ENCODE peak calls at places on chromosome 17, in nine cellular contexts. Q is heart left ventricle, K is right lobe of liver, E is body of pancreas, Z is gastrocnemius medialis, V is HCT116, X is K562, L is A549, B is upper lobe of left lung. Y is an unnamed sample. For H3K4me1, the result is how much of the 10 kb centered on the place peaks cover.

GRCh38 chr17:76054112-76054476 is 18.2 kb downstream of the SRP68 start:
- ATAC-seq in K (no peak), V (peak), L (no peak), B (peak), E (no peak), Q (no peak), Z (no peak), X (peak), Y (no peak)

GRCh38 chr17:29243792-29244191 is 2.9 kb upstream of the CRYBA1 start:
- ATAC-seq in B (no peak), Q (no peak), Z (peak), V (peak), K (peak), L (peak), X (peak), E (no peak), Y (no peak)

GRCh38 chr17:41835214-41835799 is 725 bp downstream of the NT5C3B start:
- ATAC-seq in L (peak), X (peak), Z (peak), B (peak), E (peak), Q (peak), V (peak), K (peak), Y (peak)

GRCh38 chr17:12994341-12995074 is 23.3 kb downstream of the ELAC2 start:
- ATAC-seq in E (no peak), Z (no peak), Q (no peak), K (no peak), V (no peak), B (no peak), X (no peak), L (no peak), Y (no peak)

GRCh38 chr17:19368119-19368660 is 5.7 kb upstream of the B9D1 start:
- ATAC-seq in Z (no peak), V (no peak), X (no peak), Q (no peak), B (no peak), K (no peak), E (no peak), L (no peak), Y (no peak)

GRCh38 chr17:45384047-45384799 is 48.4 kb downstream of the ARHGAP27 start:
- ATAC-seq in Q (no peak), L (no peak), E (no peak), X (no peak), V (no peak), B (no peak), Z (no peak), K (no peak), Y (no peak)

GRCh38 chr17:37177234-37177633 is 198.6 kb upstream of the C17orf78 start:
- ATAC-seq in L (no peak), E (no peak), Q (no peak), B (no peak), Z (no peak), X (no peak), K (no peak), V (no peak), Y (no peak)

GRCh38 chr17:44236444-44236991 is 17.0 kb upstream of the UBTF start:
- ATAC-seq in B (no peak), X (peak), L (peak), K (no peak), Q (no peak), E (no peak), Z (no peak), V (no peak), Y (no peak)

GRCh38 chr17:33142703-33143299 is 150.3 kb downstream of the ASIC2 start:
- ATAC-seq in Z (no peak), Q (no peak), V (no peak), X (peak), L (peak), B (no peak), E (no peak), K (no peak), Y (no peak)

GRCh38 chr17:31100840-31101239 is 6.1 kb downstream of the NF1 start:
- ATAC-seq in E (no peak), L (no peak), B (no peak), Z (no peak), Q (no peak), K (no peak), V (no peak), X (no peak), Y (no peak)

GRCh38 chr17:78763561-78763960 is 18.5 kb downstream of the CYTH1 start:
- ATAC-seq in Z (no peak), V (no peak), X (no peak), L (no peak), K (no peak), B (no peak), E (no peak), Q (no peak), Y (no peak)

GRCh38 chr17:27819171-27819544 is 18.8 kb upstream of the NOS2 start:
- ATAC-seq in V (no peak), E (no peak), L (no peak), Z (no peak), X (no peak), Q (no peak), B (no peak), K (no peak), Y (no peak)

GRCh38 chr17:31888124-31888523 is 13.4 kb downstream of the UTP6 start:
- ATAC-seq in X (no peak), Q (no peak), K (no peak), E (no peak), B (peak), V (no peak), Z (no peak), L (no peak), Y (no peak)

GRCh38 chr17:29874931-29875596 is 55.0 kb downstream of the SSH2 start:
- ATAC-seq in L (no peak), E (no peak), Q (no peak), V (no peak), B (no peak), K (no peak), X (peak), Z (no peak), Y (no peak)

GRCh38 chr17:50114849-50115357 is 15.1 kb downstream of the SAMD14 start:
- ATAC-seq in Q (no peak), V (peak), L (peak), E (no peak), B (no peak), K (no peak), Z (no peak), X (peak), Y (no peak)

GRCh38 chr17:70202840-70203239 is 33.5 kb downstream of the KCNJ2 start:
- ATAC-seq in L (no peak), K (peak), X (no peak), E (no peak), Z (no peak), B (peak), Q (no peak), V (no peak), Y (no peak)

GRCh38 chr17:75642221-75643032 is 9.2 kb downstream of the SMIM5 start:
- ATAC-seq in V (no peak), K (no peak), Z (no peak), Q (no peak), E (no peak), X (peak), B (no peak), L (no peak), Y (no peak)

GRCh38 chr17:45172232-45172540 is 10.5 kb downstream of the HEXIM2 start:
- ATAC-seq in B (no peak), L (peak), E (no peak), X (no peak), V (peak), Q (no peak), K (no peak), Z (no peak), Y (no peak)

GRCh38 chr17:45286286-45286685 is 24.4 kb upstream of the SPATA32 start:
- ATAC-seq in B (no peak), X (no peak), L (no peak), V (no peak), Z (no peak), E (no peak), K (no peak), Q (no peak), Y (no peak)

GRCh38 chr17:38451840-38452529 is 23.7 kb downstream of the ARHGAP23 start:
- ATAC-seq in L (no peak), Z (no peak), X (no peak), B (no peak), V (no peak), K (peak), E (peak), Q (no peak), Y (peak)

GRCh38 chr17:49825645-49826044 is 22.2 kb downstream of the TAC4 start:
- ATAC-seq in Z (no peak), K (no peak), B (no peak), X (no peak), E (no peak), Q (no peak), V (no peak), L (no peak), Y (no peak)

GRCh38 chr17:39848600-39848999 is 15.5 kb downstream of the IKZF3 start:
- ATAC-seq in Q (no peak), X (no peak), E (no peak), B (no peak), K (no peak), V (no peak), Z (no peak), L (no peak), Y (no peak)

GRCh38 chr17:33387406-33387805 is 94.3 kb upstream of the ASIC2 start:
- ATAC-seq in V (no peak), Q (no peak), E (no peak), K (no peak), L (no peak), Z (no peak), X (no peak), B (no peak), Y (no peak)

GRCh38 chr17:19333736-19334290 is 28.7 kb downstream of the B9D1 start:
- ATAC-seq in E (no peak), L (no peak), Q (no peak), K (no peak), V (no peak), B (no peak), Z (no peak), X (no peak), Y (no peak)

GRCh38 chr17:37708008-37708615 is 36.7 kb downstream of the HNF1B start:
- ATAC-seq in V (peak), K (peak), E (peak), Z (no peak), Q (no peak), L (peak), B (no peak), X (no peak), Y (no peak)

GRCh38 chr17:82103588-82104451 is 5.8 kb upstream of the FASN start:
- ATAC-seq in X (peak), L (no peak), Z (peak), Q (peak), E (peak), K (peak), B (no peak), V (no peak), Y (peak)

GRCh38 chr17:45410144-45411091 is 22.3 kb downstream of the ARHGAP27 start:
- ATAC-seq in Q (peak), V (no peak), X (no peak), E (no peak), B (peak), L (no peak), K (peak), Z (no peak), Y (peak)

GRCh38 chr17:82375359-82376041 is 3.9 kb downstream of the UTS2R start:
- ATAC-seq in Z (no peak), Q (no peak), K (no peak), B (no peak), E (no peak), L (no peak), X (no peak), V (peak), Y (no peak)

GRCh38 chr17:62666061-62666800 is 38.8 kb downstream of the MRC2 start:
- ATAC-seq in E (no peak), Z (no peak), X (peak), K (peak), V (no peak), B (no peak), L (peak), Q (no peak), Y (no peak)

GRCh38 chr17:65931246-65932149 is 260.4 kb downstream of the CEP112 start:
- ATAC-seq in X (no peak), B (no peak), V (no peak), K (no peak), Z (no peak), Q (peak), L (no peak), E (no peak), Y (no peak)

GRCh38 chr17:50977487-50978159 is 111.5 kb upstream of the TOB1 start:
- ATAC-seq in E (no peak), Z (no peak), K (peak), L (no peak), X (peak), V (no peak), Q (no peak), B (no peak), Y (no peak)

GRCh38 chr17:37768438-37768837 is 23.6 kb upstream of the HNF1B start:
- ATAC-seq in Z (no peak), V (no peak), B (no peak), Q (no peak), E (no peak), K (no peak), L (no peak), X (no peak), Y (no peak)

GRCh38 chr17:16001498-16001897 is 1.9 kb downstream of the TTC19 start:
- ATAC-seq in K (no peak), E (no peak), X (no peak), V (no peak), L (no peak), Q (no peak), B (no peak), Z (no peak), Y (no peak)

GRCh38 chr17:11535231-11535630 is 63.0 kb upstream of the DNAH9 start:
- ATAC-seq in Q (no peak), Z (no peak), B (no peak), K (no peak), V (no peak), E (no peak), X (no peak), L (no peak), Y (no peak)

GRCh38 chr17:28372203-28372944 is 880 bp downstream of the SARM1 start:
- ATAC-seq in X (no peak), L (no peak), B (peak), K (no peak), V (no peak), Z (no peak), Q (peak), E (peak), Y (peak)

GRCh38 chr17:15475620-15476354 is 8.4 kb upstream of the CDRT4 start:
- ATAC-seq in B (peak), X (no peak), V (no peak), K (no peak), Q (peak), Z (peak), E (peak), L (no peak), Y (peak)

GRCh38 chr17:50465171-50465570 is 3.5 kb downstream of the CHAD start:
- ATAC-seq in Z (no peak), Q (no peak), V (no peak), X (no peak), E (no peak), B (no peak), L (no peak), K (no peak), Y (no peak)

GRCh38 chr17:56319531-56319930 is 166.3 kb downstream of the ANKFN1 start:
- ATAC-seq in Z (peak), Q (peak), X (peak), K (peak), E (no peak), V (peak), L (peak), B (peak), Y (no peak)

GRCh38 chr17:72974605-72975232 is 117.8 kb downstream of the SLC39A11 start:
- ATAC-seq in L (peak), B (no peak), X (no peak), V (no peak), Q (no peak), E (no peak), K (no peak), Z (no peak), Y (no peak)

GRCh38 chr17:81050645-81051625 is 16.0 kb downstream of the BAIAP2 start:
- ATAC-seq in B (no peak), L (no peak), K (no peak), X (no peak), Q (no peak), V (no peak), Z (no peak), E (no peak), Y (no peak)

GRCh38 chr17:81052199-81052997 is 17.4 kb downstream of the BAIAP2 start:
- ATAC-seq in Q (peak), V (no peak), X (no peak), K (no peak), B (no peak), L (no peak), E (no peak), Z (peak), Y (peak)

GRCh38 chr17:81049372-81049911 is 14.5 kb downstream of the BAIAP2 start:
- ATAC-seq in X (peak), E (no peak), V (peak), B (no peak), L (no peak), Q (no peak), K (no peak), Z (no peak), Y (no peak)

GRCh38 chr17:81048827-81049371 is 13.9 kb downstream of the BAIAP2 start:
- ATAC-seq in B (no peak), V (no peak), Z (no peak), K (no peak), L (no peak), Q (no peak), E (no peak), X (no peak), Y (no peak)

GRCh38 chr17:81049973-81050551 is 15.1 kb downstream of the BAIAP2 start:
- ATAC-seq in X (no peak), V (peak), Q (peak), L (peak), E (peak), B (peak), K (peak), Z (peak), Y (peak)
- TF ChIP-seq POLR2A in X (no peak), V (no peak), Q (no peak), L (no peak), E (peak), B (peak), K (peak), Z (no peak), Y (no peak)

DNA sequence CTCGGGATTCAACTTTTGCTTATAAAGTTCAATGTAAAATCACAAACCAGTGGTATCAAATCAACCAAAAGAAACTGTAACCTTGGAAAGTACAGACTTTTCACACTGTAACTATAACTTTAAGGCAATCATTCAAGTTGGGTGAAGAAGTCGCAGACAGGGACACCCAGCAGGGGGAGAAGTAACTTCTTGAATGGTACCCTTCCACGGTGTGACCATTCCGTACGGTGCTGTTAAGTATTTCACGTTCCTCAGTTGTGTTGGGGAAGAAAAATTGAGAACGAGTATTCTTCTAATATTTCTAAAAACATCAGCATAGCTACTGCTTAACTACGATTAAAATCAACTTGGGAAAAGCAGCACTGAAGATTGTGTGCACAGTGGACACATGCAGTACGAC is 55.8 kb downstream of the MYH10 start:
- ATAC-seq in L (peak), E (no peak), Z (no peak), X (no peak), V (no peak), K (peak), B (no peak), Q (peak), Y (no peak)
- TF ChIP-seq CTCF in L (no peak), E (no peak), Z (no peak), X (peak), V (peak), K (peak), B (peak), Q (peak), Y (peak)

DNA sequence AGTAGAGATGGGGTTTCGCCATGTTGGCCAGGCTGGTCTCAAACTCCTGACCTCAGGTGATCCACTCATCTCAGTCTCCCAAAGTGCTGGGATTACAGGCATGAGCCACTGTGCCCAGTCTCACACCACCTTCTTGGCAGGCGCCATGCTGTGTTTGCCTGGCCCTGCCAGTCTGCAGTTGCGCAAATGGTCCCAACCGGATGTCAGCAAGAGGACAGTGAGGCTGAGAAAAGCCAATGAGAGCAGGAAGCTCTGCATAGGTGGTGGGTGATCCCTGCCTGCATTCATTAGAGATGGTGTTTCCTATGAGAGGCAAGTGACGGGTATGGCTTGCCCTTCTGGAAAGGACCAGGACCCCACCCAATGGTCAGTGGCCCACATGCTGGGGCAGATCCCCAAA is 59.3 kb downstream of the PECAM1 start:
- ATAC-seq in L (no peak), Z (no peak), X (peak), E (no peak), Q (no peak), V (no peak), K (no peak), B (no peak), Y (no peak)
- H3K4me1 ChIP-seq in L (under half), Z (under half), X (under half), E (under half), Q (half or more), V (under half), K (under half), B (half or more), Y (under half)

DNA sequence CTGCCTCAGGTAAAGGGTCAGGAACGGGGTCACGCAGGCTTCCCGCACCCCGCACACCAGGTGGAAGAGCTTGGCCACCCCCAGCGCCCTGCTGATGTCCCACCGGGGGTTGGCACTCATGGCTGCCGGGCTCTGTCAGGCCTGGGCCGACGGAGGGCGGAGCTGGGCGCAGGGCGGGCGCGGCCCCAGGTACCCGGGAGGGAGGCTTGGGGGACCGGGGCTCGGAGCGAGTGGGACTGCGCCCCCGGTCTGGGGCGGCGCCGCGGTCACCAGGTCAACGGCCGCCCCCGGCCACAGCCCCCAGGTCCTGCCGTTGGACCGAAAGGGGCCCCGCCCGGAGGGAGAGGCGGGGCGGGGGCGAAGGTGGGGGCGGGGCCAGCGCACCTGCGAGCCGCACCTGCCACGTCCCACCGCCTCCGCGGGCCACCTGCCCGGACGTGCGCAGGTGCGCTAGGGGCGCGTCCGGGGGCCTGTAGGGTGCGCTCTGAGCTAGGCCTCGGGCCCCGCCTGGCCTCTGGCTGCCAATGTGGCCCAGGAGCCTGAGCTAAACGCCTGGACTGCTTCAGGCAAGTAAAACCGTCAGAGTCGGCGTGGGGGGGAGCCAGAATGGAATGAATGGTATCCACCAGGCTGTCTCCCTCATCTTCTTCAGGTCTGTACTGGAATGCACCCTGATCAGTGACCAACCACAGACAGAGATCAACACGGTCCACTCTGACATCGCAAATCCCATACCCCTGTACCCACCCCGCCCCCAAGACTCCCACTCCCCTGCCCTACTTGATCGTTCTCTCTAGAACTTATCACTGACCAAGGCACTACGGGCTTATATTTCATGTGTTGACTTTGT is at the start of gene MFSD6L:
- ATAC-seq in Q (peak), Z (no peak), X (no peak), B (peak), K (peak), L (no peak), E (peak), V (no peak), Y (no peak)
- TF ChIP-seq POLR2A in Q (no peak), Z (no peak), X (no peak), B (peak), K (no peak), L (no peak), E (peak), V (no peak), Y (no peak)

GRCh38 chr17:74380086-74380958 is 13.0 kb downstream of the GPR142 start:
- ATAC-seq in E (peak), K (peak), Z (peak), B (peak), V (peak), L (peak), Q (peak), X (peak), Y (peak)
- TF ChIP-seq CTCF in E (peak), K (no peak), Z (no peak), B (peak), V (peak), L (peak), Q (no peak), X (no peak), Y (no peak)

DNA sequence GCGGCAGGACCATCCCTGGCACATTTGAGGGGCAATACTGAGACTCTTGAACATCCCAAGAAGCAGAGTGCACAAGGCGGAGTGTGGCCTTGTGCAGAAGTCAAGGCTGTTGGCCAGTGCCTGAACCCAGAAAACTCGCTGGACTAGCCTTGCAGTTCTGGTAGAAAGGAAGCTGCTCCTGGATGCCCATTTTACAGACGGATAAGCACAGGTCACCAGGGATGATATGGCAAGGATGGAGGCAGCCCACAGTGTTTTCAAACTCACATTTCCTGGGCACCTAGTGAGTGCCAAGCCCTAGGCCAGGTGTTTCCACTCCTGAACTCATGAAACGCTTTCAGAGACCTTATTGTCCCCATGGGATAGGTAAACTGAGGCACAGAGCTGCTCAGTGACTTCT is 1.7 kb upstream of the MAP2K3 start:
- ATAC-seq in Z (no peak), X (no peak), E (no peak), V (no peak), K (no peak), Q (no peak), B (no peak), L (no peak), Y (no peak)
- H3K4me1 ChIP-seq in Z (half or more), X (under half), E (under half), V (half or more), K (under half), Q (under half), B (half or more), L (under half), Y (under half)